ENCODE peak calls at places on chromosomes 2 and 18, in ten cellular contexts. K is cardiac muscle cell; V is aorta; F is breast epithelium; J is left lung; L is colonic mucosa; S is CD8-positive, alpha-beta memory T cell; C is pancreas; R is psoas muscle; D is adipocyte. Z is an unnamed sample.

GRCh38 chr18:69845588-69846506 is 101.8 kb downstream of the CD226 start:
- DNase-seq in R (no peak), F (no peak), D (no peak), K (peak; percentile 36), S (no peak), C (no peak), L (peak; percentile 32), V (no peak), J (no peak), Z (no peak)

GRCh38 chr2:142937347-142937746 is 59.9 kb downstream of the KYNU start:
- DNase-seq in S (no peak), J (no peak), F (no peak), R (no peak), L (no peak), V (no peak), C (no peak), K (no peak), D (no peak), Z (no peak)

GRCh38 chr2:153487482-153487881 is 8.9 kb upstream of the RPRM start:
- DNase-seq in C (no peak), V (no peak), S (no peak), F (no peak), R (no peak), L (no peak), D (no peak), K (no peak), J (no peak), Z (no peak)

GRCh38 chr2:159209341-159210306 is 76.9 kb downstream of the WDSUB1 start:
- DNase-seq in F (no peak), K (no peak), J (no peak), S (peak; percentile 20), V (no peak), L (peak; percentile 35), D (no peak), C (no peak), R (no peak), Z (no peak)

GRCh38 chr2:234495076-234495800 is 1.6 kb downstream of the ARL4C start:
- DNase-seq in L (no peak), J (no peak), C (no peak), V (peak; percentile 49), R (no peak), D (peak; percentile 17), S (peak; percentile 10), K (peak; percentile 39), F (no peak), Z (no peak)

GRCh38 chr18:40485318-40485717 is 1469.7 kb upstream of the PIK3C3 start:
- DNase-seq in S (no peak), J (no peak), R (no peak), C (no peak), K (peak; percentile 26), D (peak; percentile 64), L (no peak), V (no peak), F (no peak), Z (no peak)

GRCh38 chr2:47751856-47752414 is 31.0 kb upstream of the MSH6 start:
- DNase-seq in J (no peak), R (no peak), K (peak; percentile 19), S (no peak), V (no peak), L (no peak), D (peak; percentile 4), F (no peak), C (no peak), Z (no peak)

GRCh38 chr2:62998949-62999348 is 51.7 kb upstream of the OTX1 start:
- DNase-seq in K (peak; percentile 3), S (no peak), L (no peak), D (no peak), J (no peak), V (no peak), F (no peak), R (no peak), C (no peak), Z (no peak)

GRCh38 chr2:62423235-62423634 is 82.8 kb downstream of the TMEM17 start:
- DNase-seq in J (no peak), S (no peak), K (peak; percentile 14), L (no peak), V (no peak), R (no peak), F (no peak), D (no peak), C (no peak), Z (no peak)

GRCh38 chr2:189821953-189822748 is 37.9 kb downstream of the PMS1 start:
- DNase-seq in L (no peak), S (no peak), D (peak; percentile 95), C (no peak), J (no peak), K (peak; percentile 77), F (no peak), R (no peak), V (no peak), Z (peak; percentile 41)

GRCh38 chr2:64359892-64360657 is 93.9 kb upstream of the LGALSL start:
- DNase-seq in L (peak; percentile 85), J (peak; percentile 83), C (peak; percentile 91), F (peak; percentile 83), S (no peak), V (peak; percentile 93), K (peak; percentile 91), R (peak; percentile 86), D (peak; percentile 87), Z (peak; percentile 87)

GRCh38 chr2:63099032-63099431 is 48.4 kb downstream of the OTX1 start:
- DNase-seq in C (no peak), J (no peak), R (no peak), L (no peak), S (no peak), V (no peak), F (no peak), D (no peak), K (no peak), Z (no peak)

GRCh38 chr2:174666312-174666711 is 68.7 kb upstream of the WIPF1 start:
- DNase-seq in S (no peak), K (no peak), V (peak; percentile 43), D (no peak), F (no peak), C (no peak), R (no peak), L (no peak), J (no peak), Z (no peak)

GRCh38 chr2:195018462-195018861 is 638.6 kb upstream of the SLC39A10 start:
- DNase-seq in V (no peak), R (no peak), F (no peak), C (no peak), S (no peak), J (no peak), D (no peak), K (no peak), L (no peak), Z (no peak)

GRCh38 chr2:26346454-26347053 is at the start of gene ADGRF3:
- DNase-seq in V (peak; percentile 73), K (peak; percentile 36), L (peak; percentile 80), C (peak; percentile 68), J (peak; percentile 72), R (peak; percentile 56), S (peak; percentile 55), F (peak; percentile 64), D (peak; percentile 79), Z (peak; percentile 77)

GRCh38 chr2:120291464-120292311 is 39.0 kb downstream of the RALB start:
- DNase-seq in F (peak; percentile 81), D (no peak), K (peak; percentile 55), R (no peak), C (no peak), L (no peak), V (no peak), S (no peak), J (no peak), Z (no peak)

GRCh38 chr2:233982421-233983121 is 65.4 kb downstream of the TRPM8 start:
- DNase-seq in S (no peak), V (no peak), K (peak; percentile 74), D (peak; percentile 77), F (no peak), C (no peak), L (no peak), J (no peak), R (no peak), Z (no peak)

GRCh38 chr2:126655500-126656310 is at the start of gene GYPC:
- DNase-seq in S (peak; percentile 47), J (peak; percentile 67), C (peak; percentile 40), F (peak; percentile 62), L (peak; percentile 42), K (peak; percentile 82), R (peak; percentile 90), D (peak; percentile 89), V (peak; percentile 88), Z (peak; percentile 88)

GRCh38 chr18:48136544-48137353 is 206.3 kb upstream of the SMAD2 start:
- DNase-seq in L (peak; percentile 68), R (no peak), F (no peak), K (no peak), C (no peak), D (peak; percentile 15), S (no peak), V (no peak), J (peak; percentile 56), Z (no peak)
- H3K4me3 ChIP-seq in L (peak overlapping the region; percentile 72), R (peak overlapping the region; percentile 76), F (peak overlapping the region; percentile 90), K (peak overlapping the region; percentile 43), C (peak overlapping the region; percentile 61), D (peak overlapping the region; percentile 77), S (no peak overlapping the region), V (peak overlapping the region; percentile 56), J (peak overlapping the region; percentile 49), Z (peak overlapping the region; percentile 57)

DNA sequence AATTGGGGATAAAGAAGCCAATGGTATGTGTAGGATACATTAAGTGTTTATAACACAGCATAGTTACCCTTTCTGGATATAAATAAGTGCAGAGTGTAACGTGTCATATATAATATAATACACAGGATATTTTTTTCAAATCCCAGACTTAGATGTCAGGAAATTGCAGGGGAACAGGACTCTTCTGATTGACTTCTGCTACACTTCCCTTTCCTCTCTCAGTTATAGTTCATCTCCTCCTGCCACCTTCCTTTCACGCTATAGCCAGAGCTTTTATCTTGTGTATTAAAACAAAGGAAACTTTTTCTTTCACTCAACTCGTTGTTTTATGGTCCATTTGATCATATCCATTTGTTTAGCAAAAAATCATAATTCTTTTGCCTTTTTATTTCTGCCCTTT is 158.0 kb upstream of the RASGRP3 start:
- DNase-seq in R (no peak), L (no peak), C (no peak), S (no peak), D (no peak), V (no peak), K (no peak), F (no peak), J (no peak), Z (no peak)
- H3K4me1 ChIP-seq in R (peaks cover 19% of the 10 kb centered on the region), L (no peaks in the 10 kb centered on the region), C (peaks cover 7% of the 10 kb centered on the region), S (no peaks in the 10 kb centered on the region), D (peaks cover 37% of the 10 kb centered on the region), V (peaks cover 11% of the 10 kb centered on the region), K (peaks cover 21% of the 10 kb centered on the region), F (no peaks in the 10 kb centered on the region), J (peaks cover 9% of the 10 kb centered on the region), Z (peaks cover 5% of the 10 kb centered on the region)

DNA sequence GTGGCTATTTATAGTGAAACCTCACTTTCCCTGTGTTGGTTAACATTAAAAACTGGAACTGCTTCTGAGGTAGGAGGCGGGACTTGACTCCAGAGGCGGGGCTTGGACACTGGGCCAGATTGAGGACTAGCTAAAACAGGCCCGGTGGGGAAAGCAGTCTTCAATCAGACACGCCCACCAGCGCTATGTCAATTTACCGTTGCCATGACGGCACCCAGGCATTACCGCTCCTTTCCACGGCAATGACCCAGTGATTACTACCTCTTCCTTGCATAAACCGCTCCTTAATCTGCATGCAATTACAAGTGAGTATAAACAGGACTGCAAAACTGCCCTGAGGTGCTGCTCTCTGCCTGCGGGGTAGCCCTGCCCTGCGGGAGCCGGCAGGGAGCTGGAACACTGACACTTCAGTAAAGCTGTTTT is 35.3 kb downstream of the LRRFIP1 start:
- DNase-seq in K (peak; percentile 95), J (peak; percentile 95), V (peak; percentile 96), L (peak; percentile 96), R (peak; percentile 90), F (peak; percentile 94), S (no peak), D (peak; percentile 93), C (peak; percentile 96), Z (peak; percentile 91)
- H3K4me3 ChIP-seq in K (no peak overlapping the region), J (no peak overlapping the region), V (no peak overlapping the region), L (peak overlapping the region; percentile 10), R (peak overlapping the region; percentile 36), F (no peak overlapping the region), S (no peak overlapping the region), D (peak overlapping the region; percentile 45), C (no peak overlapping the region), Z (no peak overlapping the region)

GRCh38 chr18:12393510-12393909 is 14.2 kb upstream of the PRELID3A start:
- DNase-seq in L (no peak), D (no peak), R (no peak), V (no peak), F (no peak), S (no peak), C (no peak), J (no peak), K (no peak), Z (no peak)
- H3K4me1 ChIP-seq in L (peaks cover 3% of the 10 kb centered on the region), D (no peaks in the 10 kb centered on the region), R (no peaks in the 10 kb centered on the region), V (no peaks in the 10 kb centered on the region), F (no peaks in the 10 kb centered on the region), S (no peaks in the 10 kb centered on the region), C (no peaks in the 10 kb centered on the region), J (no peaks in the 10 kb centered on the region), K (no peaks in the 10 kb centered on the region), Z (no peaks in the 10 kb centered on the region)